ENCODE peak calls at places on chromosomes 6 and 20, in four cellular contexts. A is mesendoderm; Z is activated effector memory CD4-positive, alpha-beta T cell treated with Interleukin-2 at 50 U/mL for 16 hours; L is H9. W is an unnamed sample.

GRCh38 chr6:106516629-106517028 is 112.7 kb downstream of the RTN4IP1 start:
- DNase-seq in A (no peak), L (no peak), Z (no peak), W (no peak)

GRCh38 chr6:29958046-29958445 is 15.7 kb downstream of the HLA-A start:
- DNase-seq in L (no peak), A (no peak), Z (no peak), W (no peak)

GRCh38 chr6:135181333-135182119 is 418 bp downstream of the MYB start:
- DNase-seq in L (peak), Z (no peak), A (peak), W (peak)

GRCh38 chr6:163872335-163872734 is 457.8 kb downstream of the QKI start:
- DNase-seq in A (no peak), L (no peak), Z (no peak), W (no peak)

GRCh38 chr6:34517461-34517868 is 38.7 kb downstream of the SPDEF start:
- DNase-seq in L (no peak), A (no peak), Z (no peak), W (peak)

GRCh38 chr20:36035720-36036119 is 67.3 kb downstream of the CNBD2 start:
- DNase-seq in Z (no peak), A (no peak), L (no peak), W (no peak)

GRCh38 chr20:46402236-46402886 is 4.1 kb downstream of the ELMO2 start:
- DNase-seq in Z (no peak), L (no peak), A (no peak), W (no peak)

GRCh38 chr20:56687061-56687460 is 58.0 kb downstream of the TFAP2C start:
- DNase-seq in Z (no peak), L (no peak), A (no peak), W (no peak)

GRCh38 chr6:42714098-42714761 is 8.2 kb downstream of the PRPH2 start:
- DNase-seq in Z (no peak), A (no peak), L (no peak), W (no peak)

GRCh38 chr20:3000852-3001523 is 42.4 kb upstream of the GNRH2 start:
- DNase-seq in Z (no peak), L (no peak), A (peak), W (no peak)

GRCh38 chr6:52663120-52663934 is 7.6 kb upstream of the TMEM14A start:
- DNase-seq in L (no peak), Z (peak), A (peak), W (peak)

GRCh38 chr6:155078331-155078745 is 83.2 kb downstream of the TIAM2 start:
- DNase-seq in A (no peak), Z (no peak), L (no peak), W (no peak)